ENCODE peak calls at places on chromosomes 7 and 10, in five cellular contexts. H is fibroblast of mammary gland, B is OCI-LY7, F is fibroblast of the aortic adventitia, M is suprapubic skin. L is an unnamed sample.

GRCh38 chr10:19705273-19705672 is 111.0 kb upstream of the PLXDC2 start:
- DNase-seq in H (no peak), B (no peak), F (no peak), M (no peak), L (no peak)

GRCh38 chr7:84492128-84492527 is 297.5 kb upstream of the SEMA3A start:
- DNase-seq in H (no peak), B (no peak), F (no peak), M (no peak), L (no peak)

GRCh38 chr7:74364061-74364460 is 74.9 kb downstream of the CLIP2 start:
- DNase-seq in H (no peak), B (no peak), F (no peak), M (no peak), L (no peak)

GRCh38 chr7:50603288-50603687 is 38.1 kb upstream of the DDC start:
- DNase-seq in H (no peak), B (no peak), F (no peak), M (no peak), L (no peak)

GRCh38 chr10:69377936-69378335 is 38.8 kb downstream of the TACR2 start:
- DNase-seq in H (no peak), B (no peak), F (peak), M (no peak), L (no peak)

GRCh38 chr7:119964065-119964464 is 308.9 kb upstream of the KCND2 start:
- DNase-seq in H (no peak), B (no peak), F (no peak), M (no peak), L (no peak)

GRCh38 chr10:104920476-104920875 is 279.4 kb downstream of the SORCS3 start:
- DNase-seq in H (no peak), B (no peak), F (no peak), M (no peak), L (no peak)

GRCh38 chr10:88077977-88078376 is 214.6 kb downstream of the PTEN start:
- DNase-seq in H (no peak), B (no peak), F (no peak), M (no peak), L (no peak)

GRCh38 chr10:114403545-114404161 is 649 bp downstream of the AFAP1L2 start:
- DNase-seq in H (no peak), B (no peak), F (no peak), M (no peak), L (peak)

GRCh38 chr10:12186324-12186723 is 9.4 kb downstream of the NUDT5 start:
- DNase-seq in H (no peak), B (no peak), F (no peak), M (no peak), L (peak)

GRCh38 chr10:30782543-30783461 is 153.2 kb upstream of the LYZL2 start:
- DNase-seq in H (peak), B (no peak), F (peak), M (no peak), L (no peak)

GRCh38 chr10:30775779-30776591 is 146.4 kb upstream of the LYZL2 start:
- DNase-seq in H (peak), B (no peak), F (peak), M (no peak), L (no peak)

GRCh38 chr10:30774281-30774680 is 144.7 kb upstream of the LYZL2 start:
- DNase-seq in H (no peak), B (no peak), F (no peak), M (no peak), L (no peak)

GRCh38 chr10:30781571-30782542 is 152.3 kb upstream of the LYZL2 start:
- DNase-seq in H (no peak), B (no peak), F (no peak), M (no peak), L (no peak)

GRCh38 chr10:30778769-30779168 is 149.2 kb upstream of the LYZL2 start:
- DNase-seq in H (no peak), B (no peak), F (no peak), M (no peak), L (no peak)
- TF ChIP-seq CTCF in H (no peak), B (no peak), F (no peak), M (no peak), L (no peak)

GRCh38 chr10:62709200-62709599 is 95.3 kb upstream of the ADO start:
- DNase-seq in H (no peak), B (no peak), F (no peak), M (no peak), L (no peak)

GRCh38 chr10:62708569-62708968 is 96.0 kb upstream of the ADO start:
- DNase-seq in H (no peak), B (no peak), F (no peak), M (no peak), L (no peak)

GRCh38 chr10:62710182-62710581 is 94.3 kb upstream of the ADO start:
- DNase-seq in H (no peak), B (no peak), F (no peak), M (no peak), L (no peak)

GRCh38 chr10:62705789-62706188 is 98.7 kb upstream of the ADO start:
- DNase-seq in H (no peak), B (no peak), F (no peak), M (no peak), L (no peak)

GRCh38 chr10:62707810-62708209 is 96.7 kb upstream of the ADO start:
- DNase-seq in H (no peak), B (no peak), F (no peak), M (no peak), L (no peak)
- H3K4me3 ChIP-seq in H (no peak), B (no peak), F (no peak), M (no peak), L (no peak)

DNA sequence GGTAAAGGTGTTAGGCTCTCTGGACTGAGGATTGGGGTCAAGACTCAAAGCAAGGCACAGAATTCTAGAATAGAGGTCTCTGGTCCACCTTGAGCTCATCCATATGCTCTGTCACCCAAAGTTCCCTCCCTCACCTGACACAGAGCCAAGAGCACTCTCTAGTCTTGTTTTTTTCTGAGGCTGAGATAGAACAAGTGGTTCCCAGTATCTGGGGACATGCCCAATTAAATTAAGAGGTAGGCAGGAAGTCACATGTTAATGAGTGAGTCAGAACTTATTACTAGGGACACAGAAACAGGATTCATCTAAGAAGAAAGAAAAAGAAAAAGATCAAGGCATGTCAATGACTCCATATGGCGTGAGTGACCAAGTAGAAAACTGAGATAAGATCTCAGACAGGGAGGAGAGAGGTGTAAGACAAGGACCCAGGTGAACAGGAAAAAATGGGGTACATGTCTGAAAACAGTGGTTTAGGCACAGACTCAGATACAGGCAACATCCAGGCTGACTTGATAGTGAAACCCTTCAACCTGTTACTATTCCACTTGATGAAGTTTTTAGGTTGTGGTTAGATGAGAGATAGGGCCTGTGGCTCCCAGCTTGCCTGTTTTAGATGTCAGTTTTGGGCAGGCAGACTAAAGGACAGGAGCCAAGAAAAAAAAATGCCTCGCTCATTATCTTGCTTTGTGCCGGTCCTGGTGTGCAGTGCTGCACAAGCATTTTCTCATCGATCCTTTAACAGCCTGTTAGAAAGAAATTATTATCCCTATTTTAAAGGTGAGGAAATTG is 609.9 kb downstream of the CCSER2 start:
- DNase-seq in H (no peak), B (no peak), F (no peak), M (no peak), L (no peak)
- TF ChIP-seq CTCF in H (no peak), B (no peak), F (no peak), M (no peak), L (no peak)

GRCh38 chr10:22438714-22439113 is 93.4 kb downstream of the SPAG6 start:
- DNase-seq in H (no peak), B (no peak), F (no peak), M (no peak), L (no peak)
- H3K4me3 ChIP-seq in H (no peak), B (no peak), F (peak), M (peak), L (no peak)

DNA sequence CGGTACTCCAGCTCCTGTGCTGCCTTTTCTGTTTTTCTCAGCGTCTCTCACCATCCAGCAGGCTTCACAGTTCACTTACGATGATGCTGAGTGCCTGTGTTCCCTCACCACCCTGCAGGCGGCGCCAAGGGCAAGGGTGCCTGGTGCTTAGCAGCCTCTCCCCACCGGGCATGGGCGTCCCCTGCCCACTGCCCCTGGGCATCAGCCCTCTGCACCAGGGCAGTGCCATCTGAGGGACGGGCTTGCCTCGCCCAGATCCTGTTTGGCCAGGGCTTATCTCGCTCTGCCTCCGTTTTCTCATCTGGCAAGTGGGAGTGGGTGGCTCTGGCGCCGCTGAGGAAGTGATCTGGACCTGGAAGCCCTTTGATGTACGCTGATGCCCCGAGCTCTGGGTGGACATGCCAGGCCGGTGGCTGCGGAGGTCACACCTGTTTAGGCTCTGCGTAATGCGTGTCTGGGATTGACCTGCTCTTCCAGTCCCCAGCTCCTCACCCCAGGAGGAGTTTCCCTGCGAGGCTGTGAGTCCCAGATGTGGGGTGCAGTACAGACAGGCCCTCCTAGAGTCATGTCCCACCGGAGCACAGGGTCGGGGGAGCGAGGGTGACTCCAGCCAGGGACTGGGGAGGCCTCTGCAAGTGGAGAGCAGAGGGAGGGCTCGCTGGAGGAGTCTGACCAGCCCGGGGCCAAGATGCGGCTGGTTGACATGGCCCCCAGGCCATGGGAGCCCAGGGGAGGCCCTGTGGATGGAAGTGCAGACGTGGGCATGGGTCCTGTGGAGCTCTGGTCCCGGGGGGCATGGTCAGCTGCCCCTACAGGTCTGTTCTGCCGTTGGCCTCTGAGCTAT is 11.8 kb downstream of the TTYH3 start:
- DNase-seq in H (no peak), B (peak), F (no peak), M (no peak), L (no peak)
- TF ChIP-seq CTCF in H (no peak), B (peak), F (no peak), M (no peak), L (peak)

GRCh38 chr10:71737356-71738172 is 18.0 kb upstream of the C10orf105 start:
- DNase-seq in H (peak), B (no peak), F (no peak), M (no peak), L (peak)

GRCh38 chr10:71735709-71736569 is 16.4 kb upstream of the C10orf105 start:
- DNase-seq in H (no peak), B (peak), F (no peak), M (no peak), L (no peak)

GRCh38 chr10:71739368-71739900 is 19.9 kb upstream of the C10orf105 start:
- DNase-seq in H (no peak), B (no peak), F (no peak), M (no peak), L (no peak)

GRCh38 chr10:71734797-71735196 is 15.2 kb upstream of the C10orf105 start:
- DNase-seq in H (no peak), B (no peak), F (no peak), M (no peak), L (no peak)

GRCh38 chr10:71736570-71737355 is 17.2 kb upstream of the C10orf105 start:
- DNase-seq in H (no peak), B (no peak), F (no peak), M (no peak), L (peak)
- H3K4me3 ChIP-seq in H (no peak), B (no peak), F (no peak), M (no peak), L (no peak)

L was measured in epithelial cell of esophagus.